ENCODE peak calls at places on chromosomes 7 and 10, in five cellular contexts. W, R, G, K and X are unnamed samples.

GRCh38 chr10:93629636-93630291 is 17.4 kb downstream of the PDE6C start:
- DNase-seq in W (no peak), K (no peak), R (no peak), G (no peak), X (no peak)

GRCh38 chr7:45591101-45591906 is 17.1 kb downstream of the ADCY1 start:
- DNase-seq in G (peak), W (no peak), R (no peak), K (no peak), X (peak)

GRCh38 chr10:100618091-100618615 is 82.4 kb downstream of the HIF1AN start:
- DNase-seq in K (no peak), G (peak), W (no peak), R (no peak), X (peak)

GRCh38 chr10:6490594-6490993 is 89.5 kb downstream of the PRKCQ start:
- DNase-seq in G (no peak), W (no peak), R (no peak), K (no peak), X (no peak)

GRCh38 chr7:25216837-25217236 is 11.4 kb downstream of the NPVF start:
- DNase-seq in R (peak), W (peak), K (no peak), G (no peak), X (no peak)

GRCh38 chr7:114979388-114979787 is 57.5 kb downstream of the MDFIC start:
- DNase-seq in G (no peak), W (no peak), K (peak), R (no peak), X (no peak)

GRCh38 chr7:134866581-134866980 is 87.1 kb downstream of the CALD1 start:
- DNase-seq in K (no peak), W (no peak), G (no peak), R (no peak), X (no peak)

GRCh38 chr10:75556320-75556719 is 124.9 kb downstream of the LRMDA start:
- DNase-seq in G (no peak), R (no peak), K (no peak), W (no peak), X (no peak)

GRCh38 chr10:119270893-119271361 is 63.6 kb downstream of the GRK5 start:
- DNase-seq in K (peak), W (peak), G (peak), R (no peak), X (peak)